ENCODE peak calls at places on chromosomes 7 and 10, in nine cellular contexts. One of them, this sample, is unnamed.

GRCh38 chr10:131762789-131763696 is 137.8 kb upstream of the PPP2R2D start:
- DNase-seq in GM23248: no peak
- DNase-seq in pulmonary artery endothelial cell: no peak
- DNase-seq in RWPE1: no peak
- DNase-seq in activated CD4-positive, alpha-beta T cell treated with anti-CD3 and anti-CD28 coated beads, Interleukin-2, amount 10 ng/mL, durations not matched to agents 7 days and 5 days: no peak
- DNase-seq in pons: no peak
- DNase-seq in HT1080: no peak
- DNase-seq in posterior vena cava: peak; percentile 56
- DNase-seq in HTR-8/SVneo: no peak
- DNase-seq in this sample: no peak

GRCh38 chr7:120725376-120726039 is 132.4 kb downstream of the TSPAN12 start:
- DNase-seq in GM23248: peak; percentile 81
- DNase-seq in pulmonary artery endothelial cell: no peak
- DNase-seq in RWPE1: peak; percentile 4
- DNase-seq in activated CD4-positive, alpha-beta T cell treated with anti-CD3 and anti-CD28 coated beads, Interleukin-2, amount 10 ng/mL, durations not matched to agents 7 days and 5 days: no peak
- DNase-seq in pons: peak; percentile 73
- DNase-seq in HT1080: peak; percentile 32
- DNase-seq in posterior vena cava: no peak
- DNase-seq in HTR-8/SVneo: peak; percentile 9
- DNase-seq in this sample: peak; percentile 36

GRCh38 chr7:50664937-50665336 is 99.7 kb upstream of the DDC start:
- DNase-seq in GM23248: no peak
- DNase-seq in pulmonary artery endothelial cell: no peak
- DNase-seq in RWPE1: no peak
- DNase-seq in activated CD4-positive, alpha-beta T cell treated with anti-CD3 and anti-CD28 coated beads, Interleukin-2, amount 10 ng/mL, durations not matched to agents 7 days and 5 days: no peak
- DNase-seq in pons: no peak
- DNase-seq in HT1080: no peak
- DNase-seq in posterior vena cava: no peak
- DNase-seq in HTR-8/SVneo: no peak
- DNase-seq in this sample: no peak

GRCh38 chr7:82810558-82811259 is 352.0 kb downstream of the PCLO start:
- DNase-seq in GM23248: peak; percentile 90
- DNase-seq in pulmonary artery endothelial cell: peak; percentile 3
- DNase-seq in RWPE1: peak; percentile 35
- DNase-seq in activated CD4-positive, alpha-beta T cell treated with anti-CD3 and anti-CD28 coated beads, Interleukin-2, amount 10 ng/mL, durations not matched to agents 7 days and 5 days: no peak
- DNase-seq in pons: peak; percentile 71
- DNase-seq in HT1080: peak; percentile 52
- DNase-seq in posterior vena cava: no peak
- DNase-seq in HTR-8/SVneo: peak; percentile 15
- DNase-seq in this sample: peak; percentile 62

GRCh38 chr7:19900118-19900517 is 126.7 kb upstream of the TMEM196 start:
- DNase-seq in GM23248: no peak
- DNase-seq in pulmonary artery endothelial cell: no peak
- DNase-seq in RWPE1: no peak
- DNase-seq in activated CD4-positive, alpha-beta T cell treated with anti-CD3 and anti-CD28 coated beads, Interleukin-2, amount 10 ng/mL, durations not matched to agents 7 days and 5 days: no peak
- DNase-seq in pons: no peak
- DNase-seq in HT1080: no peak
- DNase-seq in posterior vena cava: no peak
- DNase-seq in HTR-8/SVneo: no peak
- DNase-seq in this sample: no peak

GRCh38 chr7:108408294-108409004 is 47.8 kb downstream of the NRCAM start:
- DNase-seq in GM23248: no peak
- DNase-seq in pulmonary artery endothelial cell: no peak
- DNase-seq in RWPE1: no peak
- DNase-seq in activated CD4-positive, alpha-beta T cell treated with anti-CD3 and anti-CD28 coated beads, Interleukin-2, amount 10 ng/mL, durations not matched to agents 7 days and 5 days: no peak
- DNase-seq in pons: peak; percentile 35
- DNase-seq in HT1080: no peak
- DNase-seq in posterior vena cava: no peak
- DNase-seq in HTR-8/SVneo: no peak
- DNase-seq in this sample: no peak

GRCh38 chr10:124386186-124387077 is 32.3 kb downstream of the OAT start:
- DNase-seq in GM23248: no peak
- DNase-seq in pulmonary artery endothelial cell: no peak
- DNase-seq in RWPE1: no peak
- DNase-seq in activated CD4-positive, alpha-beta T cell treated with anti-CD3 and anti-CD28 coated beads, Interleukin-2, amount 10 ng/mL, durations not matched to agents 7 days and 5 days: no peak
- DNase-seq in pons: no peak
- DNase-seq in HT1080: no peak
- DNase-seq in posterior vena cava: peak; percentile 49
- DNase-seq in HTR-8/SVneo: no peak
- DNase-seq in this sample: no peak

GRCh38 chr10:24315211-24315610 is 106.3 kb downstream of the KIAA1217 start:
- DNase-seq in GM23248: no peak
- DNase-seq in pulmonary artery endothelial cell: no peak
- DNase-seq in RWPE1: no peak
- DNase-seq in activated CD4-positive, alpha-beta T cell treated with anti-CD3 and anti-CD28 coated beads, Interleukin-2, amount 10 ng/mL, durations not matched to agents 7 days and 5 days: no peak
- DNase-seq in pons: no peak
- DNase-seq in HT1080: no peak
- DNase-seq in posterior vena cava: no peak
- DNase-seq in HTR-8/SVneo: no peak
- DNase-seq in this sample: no peak

GRCh38 chr10:50619882-50620281 is 3.9 kb downstream of the SGMS1 start:
- DNase-seq in GM23248: no peak
- DNase-seq in pulmonary artery endothelial cell: no peak
- DNase-seq in RWPE1: no peak
- DNase-seq in activated CD4-positive, alpha-beta T cell treated with anti-CD3 and anti-CD28 coated beads, Interleukin-2, amount 10 ng/mL, durations not matched to agents 7 days and 5 days: no peak
- DNase-seq in pons: peak; percentile 86
- DNase-seq in HT1080: no peak
- DNase-seq in posterior vena cava: no peak
- DNase-seq in HTR-8/SVneo: no peak
- DNase-seq in this sample: no peak

GRCh38 chr7:78953090-78953489 is 500.4 kb downstream of the MAGI2 start:
- DNase-seq in GM23248: no peak
- DNase-seq in pulmonary artery endothelial cell: no peak
- DNase-seq in RWPE1: no peak
- DNase-seq in activated CD4-positive, alpha-beta T cell treated with anti-CD3 and anti-CD28 coated beads, Interleukin-2, amount 10 ng/mL, durations not matched to agents 7 days and 5 days: no peak
- DNase-seq in pons: no peak
- DNase-seq in HT1080: peak; percentile 1
- DNase-seq in posterior vena cava: no peak
- DNase-seq in HTR-8/SVneo: no peak
- DNase-seq in this sample: no peak

GRCh38 chr10:100043344-100043743 is 33.6 kb upstream of the DNMBP start:
- DNase-seq in GM23248: peak; percentile 36
- DNase-seq in pulmonary artery endothelial cell: no peak
- DNase-seq in RWPE1: peak; percentile 72
- DNase-seq in activated CD4-positive, alpha-beta T cell treated with anti-CD3 and anti-CD28 coated beads, Interleukin-2, amount 10 ng/mL, durations not matched to agents 7 days and 5 days: no peak
- DNase-seq in pons: no peak
- DNase-seq in HT1080: peak; percentile 61
- DNase-seq in posterior vena cava: no peak
- DNase-seq in HTR-8/SVneo: peak; percentile 51
- DNase-seq in this sample: peak; percentile 90

GRCh38 chr7:55556031-55556430 is 16.3 kb downstream of the VOPP1 start:
- DNase-seq in GM23248: no peak
- DNase-seq in pulmonary artery endothelial cell: no peak
- DNase-seq in RWPE1: no peak
- DNase-seq in activated CD4-positive, alpha-beta T cell treated with anti-CD3 and anti-CD28 coated beads, Interleukin-2, amount 10 ng/mL, durations not matched to agents 7 days and 5 days: no peak
- DNase-seq in pons: no peak
- DNase-seq in HT1080: no peak
- DNase-seq in posterior vena cava: no peak
- DNase-seq in HTR-8/SVneo: no peak
- DNase-seq in this sample: no peak

GRCh38 chr7:102286237-102287081 is at the start of gene SH2B2:
- DNase-seq in GM23248: peak; percentile 79
- DNase-seq in pulmonary artery endothelial cell: no peak
- DNase-seq in RWPE1: peak; percentile 68
- DNase-seq in activated CD4-positive, alpha-beta T cell treated with anti-CD3 and anti-CD28 coated beads, Interleukin-2, amount 10 ng/mL, durations not matched to agents 7 days and 5 days: peak; percentile 19
- DNase-seq in pons: peak; percentile 34
- DNase-seq in HT1080: peak; percentile 39
- DNase-seq in posterior vena cava: peak; percentile 94
- DNase-seq in HTR-8/SVneo: peak; percentile 67
- DNase-seq in this sample: peak; percentile 23

GRCh38 chr7:110177463-110177862 is 913.5 kb upstream of the LRRN3 start:
- DNase-seq in GM23248: no peak
- DNase-seq in pulmonary artery endothelial cell: no peak
- DNase-seq in RWPE1: no peak
- DNase-seq in activated CD4-positive, alpha-beta T cell treated with anti-CD3 and anti-CD28 coated beads, Interleukin-2, amount 10 ng/mL, durations not matched to agents 7 days and 5 days: no peak
- DNase-seq in pons: no peak
- DNase-seq in HT1080: no peak
- DNase-seq in posterior vena cava: no peak
- DNase-seq in HTR-8/SVneo: no peak
- DNase-seq in this sample: no peak

GRCh38 chr7:25949672-25950487 is 202.1 kb upstream of the NFE2L3 start:
- DNase-seq in GM23248: peak; percentile 33
- DNase-seq in pulmonary artery endothelial cell: no peak
- DNase-seq in RWPE1: no peak
- DNase-seq in activated CD4-positive, alpha-beta T cell treated with anti-CD3 and anti-CD28 coated beads, Interleukin-2, amount 10 ng/mL, durations not matched to agents 7 days and 5 days: no peak
- DNase-seq in pons: no peak
- DNase-seq in HT1080: no peak
- DNase-seq in posterior vena cava: no peak
- DNase-seq in HTR-8/SVneo: no peak
- DNase-seq in this sample: no peak

GRCh38 chr10:132361581-132362101 is 29.6 kb downstream of the LRRC27 start:
- DNase-seq in GM23248: no peak
- DNase-seq in pulmonary artery endothelial cell: no peak
- DNase-seq in RWPE1: no peak
- DNase-seq in activated CD4-positive, alpha-beta T cell treated with anti-CD3 and anti-CD28 coated beads, Interleukin-2, amount 10 ng/mL, durations not matched to agents 7 days and 5 days: no peak
- DNase-seq in pons: no peak
- DNase-seq in HT1080: no peak
- DNase-seq in posterior vena cava: peak; percentile 42
- DNase-seq in HTR-8/SVneo: no peak
- DNase-seq in this sample: no peak

GRCh38 chr7:98878365-98879197 is at the start of gene TRRAP:
- DNase-seq in GM23248: peak; percentile 87
- DNase-seq in pulmonary artery endothelial cell: peak; percentile 13
- DNase-seq in RWPE1: peak; percentile 70
- DNase-seq in activated CD4-positive, alpha-beta T cell treated with anti-CD3 and anti-CD28 coated beads, Interleukin-2, amount 10 ng/mL, durations not matched to agents 7 days and 5 days: peak; percentile 71
- DNase-seq in pons: peak; percentile 27
- DNase-seq in HT1080: peak; percentile 51
- DNase-seq in posterior vena cava: peak; percentile 91
- DNase-seq in HTR-8/SVneo: peak; percentile 67
- DNase-seq in this sample: peak; percentile 23

GRCh38 chr10:70906031-70906804 is 17.9 kb upstream of the PCBD1 start:
- DNase-seq in GM23248: no peak
- DNase-seq in pulmonary artery endothelial cell: no peak
- DNase-seq in RWPE1: no peak
- DNase-seq in activated CD4-positive, alpha-beta T cell treated with anti-CD3 and anti-CD28 coated beads, Interleukin-2, amount 10 ng/mL, durations not matched to agents 7 days and 5 days: no peak
- DNase-seq in pons: no peak
- DNase-seq in HT1080: no peak
- DNase-seq in posterior vena cava: peak; percentile 59
- DNase-seq in HTR-8/SVneo: no peak
- DNase-seq in this sample: no peak

GRCh38 chr7:100933735-100934134 is 15.6 kb upstream of the MUC3A start:
- DNase-seq in GM23248: no peak
- DNase-seq in pulmonary artery endothelial cell: no peak
- DNase-seq in RWPE1: no peak
- DNase-seq in activated CD4-positive, alpha-beta T cell treated with anti-CD3 and anti-CD28 coated beads, Interleukin-2, amount 10 ng/mL, durations not matched to agents 7 days and 5 days: no peak
- DNase-seq in pons: no peak
- DNase-seq in HT1080: no peak
- DNase-seq in posterior vena cava: no peak
- DNase-seq in HTR-8/SVneo: no peak
- DNase-seq in this sample: no peak

GRCh38 chr10:96556003-96556402 is 30.8 kb downstream of the TM9SF3 start:
- DNase-seq in GM23248: peak; percentile 43
- DNase-seq in pulmonary artery endothelial cell: no peak
- DNase-seq in RWPE1: peak; percentile 8
- DNase-seq in activated CD4-positive, alpha-beta T cell treated with anti-CD3 and anti-CD28 coated beads, Interleukin-2, amount 10 ng/mL, durations not matched to agents 7 days and 5 days: peak; percentile 17
- DNase-seq in pons: peak; percentile 49
- DNase-seq in HT1080: no peak
- DNase-seq in posterior vena cava: no peak
- DNase-seq in HTR-8/SVneo: no peak
- DNase-seq in this sample: peak; percentile 24

GRCh38 chr7:66399566-66399965 is 194.4 kb downstream of the TPST1 start:
- DNase-seq in GM23248: peak; percentile 67
- DNase-seq in pulmonary artery endothelial cell: no peak
- DNase-seq in RWPE1: no peak
- DNase-seq in activated CD4-positive, alpha-beta T cell treated with anti-CD3 and anti-CD28 coated beads, Interleukin-2, amount 10 ng/mL, durations not matched to agents 7 days and 5 days: no peak
- DNase-seq in pons: no peak
- DNase-seq in HT1080: no peak
- DNase-seq in posterior vena cava: no peak
- DNase-seq in HTR-8/SVneo: no peak
- DNase-seq in this sample: peak; percentile 26